ENCODE peak calls at places on chromosomes 4 and X, in five cellular contexts. J is tibial nerve, D is transverse colon, N is A549, Z is sigmoid colon. K is an unnamed sample.

GRCh38 chr4:15425520-15425919 is 2.3 kb upstream of the C1QTNF7 start:
- DNase-seq in J (no peak), D (no peak), N (no peak), Z (no peak), K (no peak)

GRCh38 chrX:87728024-87728423 is 210.4 kb downstream of the KLHL4 start:
- DNase-seq in J (no peak), D (no peak), N (no peak), Z (no peak), K (no peak)

GRCh38 chr4:80185787-80186548 is 11.3 kb upstream of the PRDM8 start:
- DNase-seq in J (no peak), D (no peak), N (no peak), Z (peak), K (no peak)

GRCh38 chr4:142282870-142283431 is 563.1 kb downstream of the INPP4B start:
- DNase-seq in J (peak), D (no peak), N (no peak), Z (no peak), K (no peak)

GRCh38 chrX:108020631-108021030 is 24.2 kb upstream of the VSIG1 start:
- DNase-seq in J (no peak), D (no peak), N (peak), Z (no peak), K (no peak)

GRCh38 chr4:173367285-173367684 is 3.5 kb upstream of the SAP30 start:
- DNase-seq in J (no peak), D (no peak), N (no peak), Z (no peak), K (no peak)

GRCh38 chr4:84051728-84052127 is 447.4 kb downstream of the NKX6-1 start:
- DNase-seq in J (no peak), D (no peak), N (no peak), Z (no peak), K (no peak)

GRCh38 chrX:129452523-129452922 is 70.8 kb downstream of the SMARCA1 start:
- DNase-seq in J (no peak), D (no peak), N (no peak), Z (no peak), K (no peak)

GRCh38 chr4:8688041-8688907 is 95.7 kb downstream of the CPZ start:
- DNase-seq in J (no peak), D (peak), N (peak), Z (peak), K (no peak)

GRCh38 chr4:92303621-92304027 is at the start of gene GRID2:
- DNase-seq in J (no peak), D (no peak), N (no peak), Z (no peak), K (no peak)

GRCh38 chr4:173958445-173958844 is 325.0 kb downstream of the FBXO8 start:
- DNase-seq in J (no peak), D (no peak), N (no peak), Z (no peak), K (no peak)

GRCh38 chr4:25178838-25179261 is 18.6 kb upstream of the SEPSECS start:
- DNase-seq in J (no peak), D (no peak), N (no peak), Z (no peak), K (no peak)

GRCh38 chrX:64805683-64806082 is 170.6 kb downstream of the ZC4H2 start:
- DNase-seq in J (no peak), D (no peak), N (no peak), Z (no peak), K (no peak)

GRCh38 chr4:101651778-101652177 is 138.8 kb upstream of the BANK1 start:
- DNase-seq in J (no peak), D (no peak), N (no peak), Z (no peak), K (no peak)

GRCh38 chr4:25223770-25224375 is 10.0 kb upstream of the PI4K2B start:
- DNase-seq in J (no peak), D (no peak), N (peak), Z (no peak), K (no peak)

GRCh38 chr4:26826721-26827120 is 33.9 kb upstream of the STIM2 start:
- DNase-seq in J (peak), D (peak), N (peak), Z (no peak), K (peak)

GRCh38 chrX:126557151-126557550 is 4.5 kb upstream of the DCAF12L1 start:
- DNase-seq in J (no peak), D (no peak), N (no peak), Z (no peak), K (no peak)

GRCh38 chrX:74534569-74535038 is 79.8 kb downstream of the RLIM start:
- DNase-seq in J (no peak), D (no peak), N (no peak), Z (no peak), K (no peak)

GRCh38 chr4:172850838-172851237 is 317.8 kb upstream of the GALNT7 start:
- DNase-seq in J (no peak), D (no peak), N (peak), Z (no peak), K (no peak)

GRCh38 chr4:123672987-123673386 is 276.4 kb downstream of the SPRY1 start:
- DNase-seq in J (no peak), D (no peak), N (peak), Z (no peak), K (no peak)

GRCh38 chrX:40012039-40012799 is 85.5 kb downstream of the BCOR start:
- DNase-seq in J (peak), D (peak), N (no peak), Z (peak), K (peak)

GRCh38 chrX:8783100-8784098 is 17.8 kb downstream of the FAM9A start:
- DNase-seq in J (peak), D (no peak), N (peak), Z (no peak), K (no peak)

GRCh38 chr4:77375866-77376607 is 219.0 kb downstream of the CCNG2 start:
- DNase-seq in J (no peak), D (no peak), N (no peak), Z (no peak), K (no peak)

GRCh38 chrX:17741123-17741511 is 3.8 kb downstream of the SCML1 start:
- DNase-seq in J (no peak), D (peak), N (no peak), Z (no peak), K (no peak)

GRCh38 chr4:144294211-144294610 is 153.7 kb upstream of the GYPA start:
- DNase-seq in J (no peak), D (no peak), N (no peak), Z (no peak), K (no peak)

GRCh38 chr4:71333960-71334951 is 4.6 kb upstream of the SLC4A4 start:
- DNase-seq in J (no peak), D (no peak), N (no peak), Z (no peak), K (no peak)

GRCh38 chr4:184548651-184549341 is 74.4 kb upstream of the IRF2 start:
- DNase-seq in J (no peak), D (peak), N (no peak), Z (no peak), K (no peak)
- TF ChIP-seq POLR2A in J (no peak), D (peak), N (no peak), Z (no peak), K (no peak)

GRCh38 chr4:168119870-168120269 is 27.5 kb downstream of the ANXA10 start:
- DNase-seq in J (no peak), D (no peak), N (no peak), Z (no peak), K (no peak)
- TF ChIP-seq EP300 in J (no peak), D (no peak), N (no peak), Z (no peak), K (no peak)

GRCh38 chrX:71365876-71366673 is at the start of gene TAF1:
- DNase-seq in J (peak), D (peak), N (peak), Z (peak), K (peak)

GRCh38 chrX:71367396-71367795 is 1.2 kb downstream of the TAF1 start:
- DNase-seq in J (no peak), D (no peak), N (peak), Z (no peak), K (no peak)

GRCh38 chrX:71364221-71364620 is 1.9 kb upstream of the TAF1 start:
- DNase-seq in J (no peak), D (no peak), N (no peak), Z (no peak), K (no peak)

GRCh38 chrX:71365356-71365875 is 741 bp upstream of the TAF1 start:
- DNase-seq in J (no peak), D (no peak), N (no peak), Z (no peak), K (no peak)

DNA sequence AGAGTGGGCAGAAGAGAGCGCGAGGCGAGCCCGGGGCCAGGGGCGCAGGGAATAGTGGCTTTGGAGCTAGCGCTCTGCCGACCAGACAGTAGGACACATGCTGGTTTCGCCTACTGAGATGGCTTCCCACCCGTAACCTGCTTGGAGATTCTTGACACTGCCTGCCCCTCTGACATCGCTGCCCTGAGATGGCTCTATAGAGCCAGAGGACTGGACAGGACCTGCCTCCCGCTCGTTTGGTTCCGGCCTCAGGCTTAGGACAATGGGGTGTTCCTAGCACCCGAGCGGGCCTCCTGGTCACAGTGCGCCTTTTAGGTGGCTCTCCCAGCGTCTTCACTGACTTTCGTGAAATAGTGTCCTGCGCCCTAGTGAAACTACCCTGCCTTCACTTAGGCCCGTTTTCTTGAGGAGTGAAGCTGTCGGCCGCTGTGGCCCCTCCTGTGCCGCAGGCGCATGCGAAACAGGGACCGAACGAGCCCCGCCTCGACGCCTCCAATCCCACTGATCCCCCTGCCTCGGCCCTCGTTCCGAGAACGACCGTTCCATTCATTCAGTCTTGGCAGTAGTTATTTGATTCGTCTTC is 608 bp downstream of the TAF1 start:
- DNase-seq in J (no peak), D (peak), N (peak), Z (no peak), K (no peak)
- TF ChIP-seq POLR2A in J (no peak), D (no peak), N (peak), Z (no peak), K (no peak)

DNA sequence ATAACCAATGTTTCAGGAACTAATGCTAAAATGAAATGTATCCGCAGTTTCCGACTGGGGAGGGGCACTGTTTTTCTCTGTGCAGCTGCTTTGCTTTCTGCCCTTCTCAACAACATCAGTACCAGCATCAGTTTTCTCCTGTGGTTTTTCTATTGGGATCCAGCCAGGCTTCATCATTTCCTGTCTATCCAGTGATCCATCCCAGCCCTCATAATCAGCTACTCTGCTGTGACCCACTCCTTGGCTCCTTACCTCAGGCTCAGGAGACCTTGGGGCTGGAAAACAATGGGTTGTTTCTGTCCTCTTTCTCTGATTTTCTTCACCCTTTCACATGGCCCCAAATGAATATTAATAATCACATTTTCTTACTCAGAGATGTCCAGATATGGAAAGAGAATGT is 222.2 kb upstream of the DKK2 start:
- DNase-seq in J (no peak), D (no peak), N (no peak), Z (no peak), K (no peak)
- TF ChIP-seq EP300 in J (no peak), D (no peak), N (no peak), Z (no peak), K (no peak)

GRCh38 chr4:2041234-2042130 is 17.6 kb upstream of the NAT8L start:
- DNase-seq in J (peak), D (peak), N (peak), Z (peak), K (peak)
- TF ChIP-seq POLR2A in J (no peak), D (no peak), N (peak), Z (no peak), K (no peak)